ENCODE peak calls at places on chromosomes 5 and 9, in eight cellular contexts. H is MM.1S, U is PC-3, Z is right atrium auricular region, V is sigmoid colon, M is esophagus muscularis mucosa, C is adrenal gland, P is hepatocyte. A is an unnamed sample. For H3K36me3, the result is how much of the 10 kb centered on the place peaks cover.

GRCh38 chr9:92727716-92728700 is 36.6 kb downstream of the BICD2 start:
- DNase-seq in C (no peak), V (no peak), Z (peak), P (no peak), M (no peak), H (no peak), U (no peak), A (no peak)

GRCh38 chr9:26437056-26437711 is 455.4 kb downstream of the CAAP1 start:
- DNase-seq in U (no peak), V (no peak), Z (no peak), P (no peak), C (no peak), M (no peak), H (no peak), A (no peak)

GRCh38 chr5:179747815-179748214 is 15.2 kb downstream of the MAML1 start:
- DNase-seq in M (no peak), U (no peak), H (no peak), P (no peak), C (no peak), V (no peak), Z (no peak), A (no peak)

GRCh38 chr5:116564756-116565593 is 9.6 kb downstream of the SEMA6A start:
- DNase-seq in H (no peak), Z (no peak), C (no peak), U (no peak), P (no peak), M (no peak), V (no peak), A (no peak)

GRCh38 chr9:21985964-21986667 is 8.1 kb downstream of the CDKN2A start:
- DNase-seq in V (no peak), P (no peak), Z (no peak), C (no peak), H (no peak), U (no peak), M (no peak), A (no peak)

GRCh38 chr5:136631176-136631575 is 265.8 kb upstream of the TRPC7 start:
- DNase-seq in U (peak), M (no peak), H (no peak), V (no peak), Z (no peak), P (no peak), C (no peak), A (peak)

GRCh38 chr9:33076360-33077004 is at the start of gene SMU1:
- DNase-seq in M (peak), C (peak), Z (peak), P (peak), U (peak), V (peak), H (peak), A (peak)

GRCh38 chr9:114953917-114954316 is 23.5 kb upstream of the TNFSF8 start:
- DNase-seq in M (no peak), V (no peak), H (no peak), P (peak), C (peak), Z (peak), U (peak), A (no peak)

GRCh38 chr5:176373100-176373818 is 8.0 kb downstream of the ARL10 start:
- DNase-seq in H (no peak), V (peak), P (no peak), C (peak), U (no peak), Z (no peak), M (no peak), A (no peak)

GRCh38 chr5:89992201-89992600 is 417.4 kb downstream of the CETN3 start:
- DNase-seq in U (no peak), V (no peak), H (peak), C (no peak), Z (no peak), M (no peak), P (no peak), A (no peak)

GRCh38 chr5:28523887-28524637 is 1485.7 kb upstream of the CDH9 start:
- DNase-seq in U (peak), P (no peak), Z (no peak), C (no peak), M (no peak), H (no peak), V (no peak), A (no peak)

GRCh38 chr5:72889324-72889723 is 66.5 kb upstream of the FCHO2 start:
- DNase-seq in C (no peak), Z (no peak), V (no peak), M (no peak), P (no peak), H (no peak), U (no peak), A (no peak)

GRCh38 chr5:9201011-9201410 is 344.9 kb downstream of the SEMA5A start:
- DNase-seq in C (no peak), H (no peak), M (peak), U (no peak), P (no peak), V (no peak), Z (no peak), A (no peak)

GRCh38 chr9:32627394-32627954 is 8.0 kb downstream of the TAF1L start:
- DNase-seq in H (no peak), Z (no peak), P (no peak), U (peak), M (no peak), V (no peak), C (no peak), A (no peak)

GRCh38 chr9:87383341-87384150 is 114.1 kb upstream of the DAPK1 start:
- DNase-seq in Z (no peak), U (no peak), C (no peak), H (no peak), M (no peak), V (no peak), P (no peak), A (no peak)

GRCh38 chr9:33472171-33472920 is 1.4 kb downstream of the NOL6 start:
- DNase-seq in M (no peak), V (peak), U (no peak), C (no peak), H (no peak), Z (no peak), P (no peak), A (no peak)

GRCh38 chr9:32783168-32783891 is at the start of gene TMEM215:
- DNase-seq in Z (no peak), V (no peak), C (no peak), P (peak), U (no peak), H (no peak), M (no peak), A (peak)

GRCh38 chr5:121968910-121969607 is 7.3 kb downstream of the SRFBP1 start:
- DNase-seq in Z (no peak), M (no peak), C (no peak), P (peak), U (peak), H (no peak), V (no peak), A (no peak)

GRCh38 chr9:127761491-127761904 is 17.0 kb downstream of the SH2D3C start:
- DNase-seq in M (no peak), Z (no peak), V (no peak), C (no peak), U (no peak), H (no peak), P (no peak), A (no peak)

GRCh38 chr5:109688647-109688998 is 1.1 kb upstream of the MAN2A1 start:
- DNase-seq in P (peak), M (no peak), U (peak), Z (no peak), H (peak), C (peak), V (no peak), A (no peak)

GRCh38 chr9:72807765-72808445 is 144.9 kb downstream of the ALDH1A1 start:
- DNase-seq in C (no peak), U (peak), M (no peak), P (no peak), V (no peak), H (no peak), Z (no peak), A (no peak)

GRCh38 chr5:168244838-168245555 is 46.4 kb upstream of the WWC1 start:
- DNase-seq in V (no peak), C (no peak), P (no peak), H (no peak), U (no peak), Z (no peak), M (no peak), A (no peak)

GRCh38 chr9:110115868-110116542 is 92.0 kb downstream of the C9orf152 start:
- DNase-seq in U (peak), P (no peak), C (no peak), Z (no peak), H (no peak), V (no peak), M (no peak), A (no peak)

GRCh38 chr9:17958363-17958762 is 379.5 kb downstream of the SH3GL2 start:
- DNase-seq in V (no peak), C (no peak), H (no peak), M (no peak), U (no peak), P (no peak), Z (no peak), A (no peak)

GRCh38 chr5:176389114-176389768 is 690 bp downstream of the HIGD2A start:
- DNase-seq in U (peak), V (no peak), P (no peak), M (peak), Z (no peak), C (no peak), H (no peak), A (no peak)

GRCh38 chr5:74529101-74529500 is 111.4 kb downstream of the ENC1 start:
- DNase-seq in M (no peak), U (no peak), V (no peak), Z (no peak), P (no peak), C (no peak), H (no peak), A (no peak)

GRCh38 chr9:74281674-74282073 is 215.5 kb upstream of the RORB start:
- DNase-seq in H (peak), M (no peak), P (no peak), V (no peak), Z (no peak), U (peak), C (no peak), A (peak)

GRCh38 chr5:98783051-98783649 is 9.7 kb downstream of the RGMB start:
- DNase-seq in M (no peak), H (no peak), Z (no peak), C (no peak), P (no peak), V (no peak), U (no peak), A (no peak)

GRCh38 chr9:14345586-14346237 is 31.8 kb upstream of the NFIB start:
- DNase-seq in M (no peak), U (no peak), C (no peak), P (no peak), H (no peak), Z (no peak), V (no peak), A (no peak)

GRCh38 chr9:21549251-21549765 is 67.2 kb upstream of the IFNE start:
- DNase-seq in M (no peak), P (no peak), C (no peak), H (no peak), U (peak), Z (no peak), V (no peak), A (no peak)

GRCh38 chr5:164013077-164013670 is 507.8 kb downstream of the MAT2B start:
- DNase-seq in U (peak), P (peak), M (no peak), C (peak), V (peak), Z (no peak), H (peak), A (peak)

GRCh38 chr9:97857603-97858392 is 4.8 kb downstream of the FOXE1 start:
- DNase-seq in C (no peak), H (no peak), Z (no peak), M (no peak), V (no peak), P (no peak), U (no peak), A (no peak)

GRCh38 chr9:129676970-129677369 is 11.5 kb downstream of the PRRX2 start:
- DNase-seq in C (no peak), M (no peak), H (no peak), V (no peak), Z (no peak), P (no peak), U (no peak), A (peak)

GRCh38 chr9:89842267-89842768 is 237.5 kb downstream of the GADD45G start:
- DNase-seq in Z (peak), U (no peak), P (peak), M (peak), H (no peak), V (no peak), C (no peak), A (no peak)

GRCh38 chr5:10775646-10776045 is 14.6 kb upstream of the DAP start:
- DNase-seq in C (no peak), M (no peak), H (no peak), V (no peak), Z (no peak), P (no peak), U (no peak), A (no peak)

GRCh38 chr9:76798527-76798926 is 34.3 kb downstream of the PCA3 start:
- DNase-seq in M (no peak), P (no peak), V (no peak), Z (no peak), U (no peak), H (peak), C (no peak), A (no peak)

DNA sequence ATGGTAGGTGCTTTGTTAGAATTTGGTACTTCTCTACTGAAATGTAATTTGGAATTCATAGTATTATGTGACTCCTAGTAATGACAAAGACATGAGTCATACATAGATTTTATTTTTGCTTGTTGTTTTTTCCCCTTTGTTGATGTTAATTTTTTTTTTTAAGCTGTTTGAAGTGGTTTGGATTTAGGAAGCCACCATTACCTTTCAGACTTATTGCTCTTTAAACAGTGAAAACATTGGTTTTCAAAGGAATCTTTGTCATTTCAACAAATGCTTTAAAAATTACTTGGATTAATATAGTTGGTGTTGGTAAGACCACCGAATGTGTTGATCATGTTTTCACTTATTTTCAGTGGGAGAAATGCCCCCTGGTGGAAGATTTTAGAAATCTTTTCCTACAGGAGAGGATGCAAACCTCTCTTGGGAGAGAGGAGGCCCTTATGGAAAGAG is 170.1 kb upstream of the PITX1 start:
- DNase-seq in H (no peak), Z (no peak), P (no peak), V (no peak), C (no peak), U (peak), M (no peak), A (no peak)
- TF ChIP-seq CTCF in H (peak), Z (no peak), P (peak), V (no peak), C (peak), U (peak), M (peak), A (peak)

GRCh38 chr9:121310571-121310970 is 42.6 kb downstream of the GSN start:
- DNase-seq in U (no peak), V (no peak), P (no peak), C (no peak), H (no peak), M (no peak), Z (no peak), A (no peak)

GRCh38 chr9:121308765-121309164 is 40.8 kb downstream of the GSN start:
- DNase-seq in C (no peak), H (no peak), Z (no peak), V (no peak), P (no peak), U (no peak), M (no peak), A (no peak)

GRCh38 chr9:121307976-121308375 is 40.0 kb downstream of the GSN start:
- DNase-seq in M (no peak), P (no peak), Z (no peak), C (no peak), H (no peak), V (no peak), U (no peak), A (no peak)

GRCh38 chr9:121309833-121310425 is 42.0 kb downstream of the GSN start:
- DNase-seq in P (no peak), Z (no peak), V (no peak), U (no peak), C (no peak), H (no peak), M (no peak), A (no peak)

DNA sequence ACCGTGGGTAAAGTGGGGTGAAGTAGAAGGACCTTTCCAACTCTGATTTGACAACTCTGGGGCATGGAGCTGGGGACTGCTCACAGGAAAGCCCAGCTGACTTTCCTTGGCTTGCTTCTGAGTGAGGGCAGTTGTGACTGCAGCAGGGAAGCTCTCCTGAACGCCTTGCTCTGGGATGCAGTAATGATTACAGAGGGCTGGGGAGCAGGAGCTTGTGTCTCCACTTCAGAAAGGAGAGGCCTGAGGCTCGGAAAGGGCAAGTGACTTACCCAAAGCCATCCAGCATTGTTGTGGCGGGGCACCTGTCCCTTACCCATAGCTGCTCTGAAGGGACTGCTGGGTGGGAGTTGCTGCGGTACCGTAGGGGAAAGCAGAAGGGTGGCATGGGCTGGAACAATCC is 41.2 kb downstream of the GSN start:
- DNase-seq in C (no peak), Z (no peak), U (no peak), M (no peak), H (no peak), P (no peak), V (no peak), A (no peak)
- H3K36me3 ChIP-seq in C (half or more), Z (half or more), U (under half), M (half or more), H (under half), P (under half), V (half or more), A (under half)

DNA sequence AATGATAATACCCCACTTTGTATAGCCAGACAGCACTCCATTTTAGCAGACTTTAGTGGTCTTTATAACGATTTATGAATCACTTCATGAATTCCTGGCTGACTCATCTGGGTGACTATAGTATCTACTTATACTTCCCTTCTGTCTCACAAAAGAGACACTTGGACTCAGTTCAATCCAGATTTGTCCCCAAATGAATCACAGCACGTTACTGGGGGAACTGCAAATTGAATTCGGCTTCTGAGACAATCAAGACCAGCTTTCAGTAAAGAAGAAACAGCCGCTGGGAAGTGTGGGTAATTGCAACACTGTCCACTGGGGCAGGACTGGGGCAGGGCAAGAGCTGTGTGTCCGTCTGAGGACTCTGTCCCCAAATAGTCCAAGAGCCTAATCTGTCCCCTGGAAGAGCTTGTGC is 337.3 kb upstream of the RFX3 start:
- DNase-seq in Z (peak), U (peak), H (no peak), V (no peak), P (no peak), M (no peak), C (peak), A (no peak)
- H3K27ac ChIP-seq in Z (peak), U (peak), H (no peak), V (no peak), P (no peak), M (no peak), C (no peak), A (no peak)

DNA sequence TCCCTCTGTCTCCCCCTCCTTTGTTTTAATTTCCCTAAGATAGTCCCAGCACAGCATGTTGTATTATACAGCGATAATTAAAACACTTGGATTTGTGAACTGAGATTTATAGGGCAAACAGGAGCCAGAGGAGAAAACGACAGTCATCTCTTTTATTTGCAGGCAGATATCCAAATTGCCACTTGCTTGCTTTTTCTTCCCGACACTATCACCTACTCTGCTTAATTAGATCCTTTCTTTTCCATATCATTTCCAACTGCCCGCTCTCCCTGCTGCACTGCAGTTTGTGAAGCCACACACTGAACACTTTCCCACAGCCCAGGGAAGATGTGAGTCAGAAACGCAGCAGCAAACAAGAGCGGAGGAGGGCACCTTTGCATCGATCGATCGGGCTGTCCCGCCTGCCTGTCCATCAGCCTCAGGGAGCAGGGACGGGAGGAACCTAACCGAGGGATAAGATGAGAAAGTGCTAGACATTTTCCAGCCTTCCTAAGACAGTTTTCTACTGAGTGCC is 35.8 kb upstream of the SPRY4 start:
- DNase-seq in C (peak), U (peak), V (peak), H (no peak), M (no peak), Z (no peak), P (peak), A (peak)
- TF ChIP-seq CTCF in C (no peak), U (no peak), V (no peak), H (no peak), M (no peak), Z (no peak), P (no peak), A (no peak)

DNA sequence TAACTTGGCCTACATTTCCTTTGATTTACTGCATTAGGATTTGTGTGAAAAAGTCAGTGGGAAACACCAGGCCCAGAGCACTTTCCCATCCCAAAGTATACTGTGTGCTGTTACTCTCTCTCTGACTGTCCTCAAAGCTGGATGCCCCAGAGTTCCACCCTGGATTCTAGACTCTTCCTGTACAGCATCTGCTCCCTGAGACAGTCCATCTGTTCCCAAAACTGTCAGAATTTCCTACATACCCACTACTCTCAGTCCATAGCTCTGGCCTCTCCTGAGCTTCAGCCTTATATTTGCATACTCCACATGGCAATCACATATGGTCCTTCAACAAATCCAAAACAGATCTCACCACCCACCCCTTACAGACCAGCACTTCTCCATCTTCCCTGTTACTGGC is 9.5 kb downstream of the ELP1 start:
- DNase-seq in C (no peak), Z (no peak), V (no peak), M (no peak), P (no peak), U (no peak), H (no peak), A (no peak)
- H3K36me3 ChIP-seq in C (half or more), Z (half or more), V (half or more), M (half or more), P (under half), U (under half), H (under half), A (half or more)

GRCh38 chr9:4855861-4856260 is 63.1 kb downstream of the RCL1 start:
- DNase-seq in H (no peak), Z (no peak), M (no peak), V (peak), U (no peak), P (peak), C (no peak), A (no peak)
- H3K27ac ChIP-seq in H (no peak), Z (peak), M (no peak), V (no peak), U (no peak), P (peak), C (no peak), A (no peak)

GRCh38 chr9:126203313-126203712 is 123.3 kb upstream of the MVB12B start:
- DNase-seq in Z (no peak), V (no peak), U (no peak), M (peak), H (no peak), C (no peak), P (no peak), A (no peak)
- TF ChIP-seq CTCF in Z (no peak), V (no peak), U (peak), M (no peak), H (peak), C (no peak), P (no peak), A (peak)